ENCODE peak calls at places on chromosomes 7 and 10, in ten cellular contexts. U, L, E, P, A, R, G, T, N and C are unnamed samples.
A peak's percentile ranks its signal among the peaks of the same experiment; 100 is the strongest.

GRCh38 chr7:47379629-47380324 is 202.1 kb downstream of the TNS3 start:
- DNase-seq in U (peak; percentile 85), L (no peak), E (peak; percentile 63), P (peak; percentile 63), A (no peak), R (peak; percentile 55), G (peak; percentile 84), T (peak; percentile 77), N (peak; percentile 75), C (no peak)

GRCh38 chr10:4678951-4679671 is 146.9 kb upstream of the AKR1E2 start:
- DNase-seq in U (no peak), L (no peak), E (no peak), P (no peak), A (no peak), R (no peak), G (no peak), T (peak; percentile 66), N (no peak), C (no peak)

GRCh38 chr10:12067336-12067735 is 1.4 kb upstream of the DHTKD1 start:
- DNase-seq in U (no peak), L (no peak), E (peak; percentile 53), P (no peak), A (peak; percentile 48), R (no peak), G (no peak), T (no peak), N (peak; percentile 93), C (peak; percentile 66)

GRCh38 chr10:96910488-96911395 is 78.6 kb downstream of the LCOR start:
- DNase-seq in U (no peak), L (peak; percentile 64), E (peak; percentile 58), P (no peak), A (no peak), R (no peak), G (no peak), T (peak; percentile 19), N (peak; percentile 35), C (no peak)

GRCh38 chr7:37273891-37274290 is 174.8 kb downstream of the ELMO1 start:
- DNase-seq in U (no peak), L (no peak), E (no peak), P (no peak), A (no peak), R (no peak), G (no peak), T (no peak), N (no peak), C (no peak)

GRCh38 chr7:143882611-143883078 is 19.3 kb downstream of the TCAF1 start:
- DNase-seq in U (peak; percentile 85), L (no peak), E (no peak), P (peak; percentile 81), A (no peak), R (peak; percentile 70), G (peak; percentile 61), T (peak; percentile 65), N (peak; percentile 56), C (no peak)

GRCh38 chr7:134435161-134435920 is 23.6 kb downstream of the AKR1B1 start:
- DNase-seq in U (no peak), L (no peak), E (peak; percentile 25), P (no peak), A (no peak), R (no peak), G (no peak), T (no peak), N (peak; percentile 81), C (no peak)

GRCh38 chr7:48088559-48089414 is at the start of gene UPP1:
- DNase-seq in U (peak; percentile 93), L (peak; percentile 96), E (peak; percentile 90), P (peak; percentile 79), A (peak; percentile 77), R (peak; percentile 88), G (peak; percentile 98), T (peak; percentile 98), N (peak; percentile 90), C (peak; percentile 95)

GRCh38 chr10:21100871-21101514 is 203.9 kb upstream of the NEBL start:
- DNase-seq in U (no peak), L (no peak), E (peak; percentile 25), P (no peak), A (no peak), R (no peak), G (no peak), T (no peak), N (no peak), C (no peak)

GRCh38 chr10:113073549-113074189 is 123.6 kb downstream of the TCF7L2 start:
- DNase-seq in U (peak; percentile 54), L (no peak), E (peak; percentile 91), P (peak; percentile 51), A (peak; percentile 87), R (peak; percentile 82), G (peak; percentile 87), T (peak; percentile 87), N (peak; percentile 97), C (peak; percentile 90)

GRCh38 chr7:2521341-2521745 is 1.8 kb downstream of the LFNG start:
- DNase-seq in U (no peak), L (no peak), E (no peak), P (no peak), A (no peak), R (no peak), G (no peak), T (no peak), N (no peak), C (no peak)

GRCh38 chr7:105112440-105113418 is 98.7 kb downstream of the KMT2E start:
- DNase-seq in U (no peak), L (no peak), E (peak; percentile 6), P (no peak), A (no peak), R (no peak), G (no peak), T (no peak), N (no peak), C (no peak)

GRCh38 chr7:38428040-38428439 is 154.6 kb upstream of the TARP start:
- DNase-seq in U (no peak), L (no peak), E (no peak), P (no peak), A (peak; percentile 18), R (peak; percentile 64), G (no peak), T (no peak), N (peak; percentile 31), C (no peak)
- TF ChIP-seq CTCF in U (no peak), L (no peak), E (no peak), P (no peak), A (no peak), R (no peak), G (no peak), T (no peak), N (no peak), C (no peak)

GRCh38 chr7:23462846-23463245 is 7.4 kb downstream of the IGF2BP3 start:
- DNase-seq in U (no peak), L (no peak), E (no peak), P (no peak), A (peak; percentile 29), R (no peak), G (no peak), T (peak; percentile 61), N (peak; percentile 67), C (no peak)
- TF ChIP-seq CTCF in U (peak; percentile 38), L (no peak), E (no peak), P (no peak), A (peak; percentile 65), R (no peak), G (peak; percentile 41), T (no peak), N (peak; percentile 50), C (peak; percentile 61)

GRCh38 chr10:685613-686012 is 3.9 kb downstream of the DIP2C start:
- DNase-seq in U (no peak), L (no peak), E (no peak), P (no peak), A (no peak), R (no peak), G (no peak), T (no peak), N (no peak), C (no peak)

GRCh38 chr10:686155-686931 is 3.1 kb downstream of the DIP2C start:
- DNase-seq in U (no peak), L (no peak), E (no peak), P (no peak), A (no peak), R (no peak), G (peak; percentile 27), T (no peak), N (no peak), C (no peak)

GRCh38 chr10:682931-683447 is 6.5 kb downstream of the DIP2C start:
- DNase-seq in U (no peak), L (no peak), E (no peak), P (no peak), A (no peak), R (no peak), G (no peak), T (no peak), N (no peak), C (no peak)

GRCh38 chr10:681670-682318 is 7.7 kb downstream of the DIP2C start:
- DNase-seq in U (no peak), L (no peak), E (no peak), P (no peak), A (no peak), R (no peak), G (no peak), T (no peak), N (peak; percentile 83), C (peak; percentile 81)

DNA sequence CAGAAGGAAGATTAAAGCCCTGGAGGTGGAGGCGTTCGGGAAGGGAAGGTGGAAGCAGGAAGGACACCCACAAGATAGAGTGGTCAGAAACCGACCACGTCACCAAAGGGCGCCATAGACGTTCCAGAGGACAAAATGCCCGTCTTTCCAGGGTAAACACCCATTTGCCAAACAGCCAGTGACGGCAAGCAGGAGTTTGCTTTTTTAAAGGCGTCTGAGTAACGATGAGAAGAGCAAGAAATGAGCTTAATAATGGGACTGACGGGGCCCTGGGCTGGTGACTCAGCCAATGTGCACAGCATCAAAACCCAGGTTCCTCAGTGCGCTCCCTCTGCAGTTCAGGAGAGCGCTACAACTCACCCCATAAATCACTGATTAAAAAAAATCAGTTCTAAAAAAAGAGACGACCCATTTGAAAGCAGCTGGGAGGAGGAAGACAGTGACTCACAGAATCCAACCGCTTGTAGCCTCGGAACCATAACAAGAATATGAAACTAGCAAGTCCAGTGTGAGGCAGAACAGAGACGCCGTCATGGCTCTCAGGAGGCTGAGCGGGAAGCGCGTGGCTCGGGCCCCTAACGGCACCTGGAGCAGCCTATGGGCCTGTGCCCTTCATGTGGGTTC is 5.9 kb downstream of the DIP2C start:
- DNase-seq in U (no peak), L (no peak), E (peak; percentile 43), P (no peak), A (peak; percentile 94), R (peak; percentile 73), G (no peak), T (no peak), N (peak; percentile 99), C (peak; percentile 74)
- TF ChIP-seq CTCF in U (no peak), L (no peak), E (no peak), P (no peak), A (peak; percentile 19), R (no peak), G (no peak), T (no peak), N (peak; percentile 39), C (peak; percentile 13)

DNA sequence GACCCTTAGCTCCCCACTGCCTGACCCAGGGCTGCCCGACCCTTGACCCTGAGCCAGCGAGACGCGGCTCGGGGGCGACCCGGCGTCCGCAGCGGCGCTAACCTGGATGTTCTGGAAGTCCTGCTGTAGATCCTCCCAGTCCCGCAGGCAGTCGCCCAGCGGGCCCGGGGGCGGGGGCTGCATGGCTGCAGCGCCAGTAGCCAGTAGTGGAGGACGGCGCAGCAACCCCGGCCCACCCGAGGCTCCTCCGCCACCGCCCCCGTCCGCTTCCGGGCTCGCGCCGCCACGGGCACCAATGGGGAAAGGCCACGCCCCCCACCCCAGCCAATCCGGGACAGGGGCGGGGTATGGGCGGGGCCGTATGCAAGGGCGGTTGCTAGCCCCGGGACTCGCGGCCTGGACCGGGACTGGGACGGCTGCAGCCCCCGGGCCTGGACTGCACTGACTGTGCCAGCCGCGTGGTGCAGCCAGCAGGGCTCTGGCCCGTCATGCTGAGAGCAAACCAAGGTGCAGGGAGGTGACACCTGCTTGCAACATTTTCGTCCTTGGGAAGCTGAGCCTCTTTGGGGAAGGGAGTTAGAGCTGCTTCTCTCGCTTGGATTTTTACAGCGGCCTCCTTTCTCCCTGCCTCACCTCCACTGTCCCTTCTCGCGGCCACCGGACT is at the start of gene TMEM120A:
- DNase-seq in U (peak; percentile 99), L (peak; percentile 92), E (peak; percentile 99), P (peak; percentile 97), A (peak; percentile 43), R (peak; percentile 97), G (peak; percentile 98), T (peak; percentile 93), N (peak; percentile 87), C (no peak)
- TF ChIP-seq CTCF in U (peak; percentile 45), L (no peak), E (no peak), P (peak; percentile 18), A (peak; percentile 14), R (no peak), G (peak; percentile 24), T (no peak), N (peak; percentile 20), C (peak; percentile 8)